ENCODE peak calls at places on chromosomes 7 and 10, in four cellular contexts. C, A, F and U are unnamed samples.
A peak's percentile ranks its signal among the peaks of the same experiment; 100 is the strongest.

GRCh38 chr10:63812491-63812890 is 291.3 kb downstream of the REEP3 start:
- DNase-seq in C (no peak), A (no peak), F (no peak), U (no peak)

GRCh38 chr7:135375908-135376699 is 133.8 kb downstream of the CNOT4 start:
- DNase-seq in C (no peak), F (no peak), A (no peak), U (no peak)

GRCh38 chr10:77391605-77392235 is 245.9 kb downstream of the KCNMA1 start:
- DNase-seq in C (peak; percentile 62), F (peak; percentile 43), A (no peak), U (peak; percentile 66)

GRCh38 chr7:110568932-110569331 is 522.0 kb upstream of the LRRN3 start:
- DNase-seq in C (no peak), F (no peak), A (no peak), U (no peak)

GRCh38 chr7:142508251-142508650 is 241.0 kb upstream of the PRSS1 start:
- DNase-seq in F (no peak), C (no peak), A (no peak), U (no peak)

GRCh38 chr7:22480523-22481075 is 19.4 kb downstream of the STEAP1B start:
- DNase-seq in A (no peak), C (no peak), F (no peak), U (peak; percentile 41)

GRCh38 chr10:128380946-128381345 is 254.7 kb upstream of the MKI67 start:
- DNase-seq in C (no peak), A (no peak), F (no peak), U (no peak)

GRCh38 chr10:80204801-80205477 is 398 bp downstream of the ANXA11 start:
- DNase-seq in F (no peak), C (no peak), A (no peak), U (peak; percentile 81)

GRCh38 chr7:158270856-158271413 is 316.7 kb downstream of the PTPRN2 start:
- DNase-seq in A (no peak), F (no peak), C (no peak), U (no peak)

GRCh38 chr7:134741901-134742635 is 37.4 kb upstream of the CALD1 start:
- DNase-seq in C (peak; percentile 49), A (no peak), F (no peak), U (no peak)

GRCh38 chr7:38368191-38368605 is 94.8 kb upstream of the TARP start:
- DNase-seq in F (peak; percentile 63), A (no peak), C (peak; percentile 80), U (peak; percentile 71)

GRCh38 chr10:98029149-98030092 is 1.0 kb downstream of the CRTAC1 start:
- DNase-seq in A (no peak), F (no peak), C (no peak), U (peak; percentile 83)

GRCh38 chr10:34319197-34319846 is 495.8 kb downstream of the PARD3 start:
- DNase-seq in A (no peak), F (peak; percentile 64), C (no peak), U (peak; percentile 9)

GRCh38 chr7:142935941-142936565 is 2.5 kb upstream of the TRPV5 start:
- DNase-seq in C (no peak), F (no peak), A (no peak), U (no peak)

GRCh38 chr7:123734498-123734897 is 14.3 kb downstream of the WASL start:
- DNase-seq in F (no peak), A (no peak), C (no peak), U (no peak)

GRCh38 chr7:35550831-35551230 is 144.1 kb downstream of the HERPUD2 start:
- DNase-seq in A (no peak), C (no peak), F (no peak), U (no peak)

GRCh38 chr10:63711866-63712716 is 190.9 kb downstream of the REEP3 start:
- DNase-seq in A (no peak), F (peak; percentile 33), C (no peak), U (peak; percentile 82)

GRCh38 chr10:21368022-21368582 is 157.4 kb downstream of the SKIDA1 start:
- DNase-seq in C (no peak), F (no peak), A (no peak), U (no peak)

GRCh38 chr7:22331704-22332103 is 25.2 kb downstream of the RAPGEF5 start:
- DNase-seq in A (no peak), F (no peak), C (no peak), U (no peak)

GRCh38 chr7:148664319-148664718 is 34.4 kb upstream of the CUL1 start:
- DNase-seq in A (no peak), C (no peak), F (no peak), U (no peak)

GRCh38 chr7:5417106-5418071 is 6.2 kb downstream of the TNRC18 start:
- DNase-seq in A (no peak), F (no peak), C (no peak), U (no peak)

GRCh38 chr7:151725844-151726770 is 150.8 kb downstream of the PRKAG2 start:
- DNase-seq in A (no peak), F (no peak), C (no peak), U (no peak)

GRCh38 chr10:31322647-31323046 is 3.6 kb downstream of the ZEB1 start:
- DNase-seq in C (no peak), A (no peak), F (no peak), U (peak; percentile 32)

GRCh38 chr10:30379983-30380382 is 30.9 kb upstream of the MTPAP start:
- DNase-seq in C (no peak), A (no peak), F (no peak), U (no peak)

GRCh38 chr7:26919906-26920530 is 55.6 kb upstream of the SKAP2 start:
- DNase-seq in C (no peak), A (no peak), F (no peak), U (no peak)

GRCh38 chr7:5550831-5551230 is 127.2 kb upstream of the TNRC18 start:
- DNase-seq in F (no peak), C (no peak), A (no peak), U (peak; percentile 27)

GRCh38 chr7:105055621-105056020 is 41.6 kb downstream of the KMT2E start:
- DNase-seq in A (no peak), F (no peak), C (no peak), U (no peak)

GRCh38 chr7:82481499-82482097 is 38.0 kb upstream of the CACNA2D1 start:
- DNase-seq in F (peak; percentile 2), C (no peak), A (peak; percentile 0), U (peak; percentile 50)

GRCh38 chr10:4384254-4384653 is 441.8 kb upstream of the AKR1E2 start:
- DNase-seq in A (no peak), C (no peak), F (no peak), U (no peak)

GRCh38 chr7:6160191-6160623 is 112.2 kb downstream of the CYTH3 start:
- DNase-seq in F (no peak), C (no peak), A (no peak), U (peak; percentile 96)

GRCh38 chr10:126433351-126433750 is 45.1 kb upstream of the ADAM12 start:
- DNase-seq in A (no peak), F (no peak), C (no peak), U (no peak)

GRCh38 chr10:625335-625699 is 64.2 kb downstream of the DIP2C start:
- DNase-seq in A (no peak), F (no peak), C (no peak), U (peak; percentile 77)

GRCh38 chr10:97574374-97575100 is 2.0 kb downstream of the ANKRD2 start:
- DNase-seq in F (peak; percentile 74), A (no peak), C (peak; percentile 63), U (peak; percentile 66)

GRCh38 chr7:69898189-69898588 is 299.9 kb downstream of the AUTS2 start:
- DNase-seq in C (no peak), F (no peak), A (peak; percentile 76), U (no peak)

GRCh38 chr7:155918720-155919399 is 106.6 kb upstream of the SHH start:
- DNase-seq in A (no peak), C (no peak), F (peak; percentile 66), U (no peak)
- TF ChIP-seq MAX in A (no peak), C (no peak), F (peak; percentile 97), U (peak; percentile 98)

GRCh38 chr10:116097239-116097751 is 175.7 kb downstream of the GFRA1 start:
- DNase-seq in F (no peak), A (no peak), C (no peak), U (no peak)
- TF ChIP-seq TCF12 in F (no peak), A (no peak), C (no peak), U (no peak)

GRCh38 chr7:28627263-28627653 is 214.9 kb downstream of the CREB5 start:
- DNase-seq in F (no peak), C (no peak), A (no peak), U (no peak)

GRCh38 chr7:28626629-28627262 is 214.4 kb downstream of the CREB5 start:
- DNase-seq in F (peak; percentile 25), C (peak; percentile 21), A (no peak), U (peak; percentile 60)

GRCh38 chr7:28625446-28625845 is 213.1 kb downstream of the CREB5 start:
- DNase-seq in C (no peak), A (no peak), F (no peak), U (no peak)

GRCh38 chr7:28627869-28628268 is 215.6 kb downstream of the CREB5 start:
- DNase-seq in A (no peak), C (no peak), F (no peak), U (no peak)

GRCh38 chr7:28626191-28626590 is 213.9 kb downstream of the CREB5 start:
- DNase-seq in C (no peak), F (no peak), A (no peak), U (no peak)
- H2AFZ ChIP-seq in C (peak overlapping the region; percentile 79), F (no peak overlapping the region), A (no peak overlapping the region), U (no peak overlapping the region)

GRCh38 chr10:122446668-122447410 is 7.6 kb upstream of the ARMS2 start:
- DNase-seq in F (no peak), A (no peak), C (no peak), U (no peak)
- TF ChIP-seq MAX in F (no peak), A (no peak), C (no peak), U (no peak)